ENCODE peak calls at places on chromosomes 6 and 20, in eight cellular contexts. B, E, U, H, M, N, L and Q are unnamed samples.

GRCh38 chr6:13689511-13690256 is 22.0 kb downstream of the RANBP9 start:
- DNase-seq in L (no peak), B (no peak), M (no peak), H (no peak), E (peak; percentile 66), N (no peak), U (no peak), Q (no peak)

GRCh38 chr20:1291191-1291741 is 25.2 kb downstream of the SNPH start:
- DNase-seq in L (no peak), U (no peak), M (no peak), N (peak; percentile 7), E (peak; percentile 50), B (no peak), H (no peak), Q (no peak)

GRCh38 chr20:50113420-50114224 is 672 bp upstream of the UBE2V1 start:
- DNase-seq in E (no peak), N (peak; percentile 41), U (no peak), H (no peak), B (no peak), M (no peak), L (no peak), Q (no peak)

GRCh38 chr6:52155791-52156576 is 30.2 kb upstream of the IL17A start:
- DNase-seq in N (no peak), H (no peak), B (no peak), U (no peak), E (peak; percentile 36), L (no peak), M (no peak), Q (no peak)

GRCh38 chr20:50579511-50579910 is 69.3 kb downstream of the PTPN1 start:
- DNase-seq in N (no peak), E (no peak), U (no peak), B (no peak), M (no peak), L (no peak), H (no peak), Q (no peak)

GRCh38 chr20:52201395-52201794 is 9.8 kb upstream of the ZFP64 start:
- DNase-seq in M (no peak), B (no peak), L (no peak), H (no peak), U (no peak), N (no peak), E (no peak), Q (no peak)

GRCh38 chr6:89509719-89510339 is 76.9 kb downstream of the ANKRD6 start:
- DNase-seq in H (no peak), L (no peak), E (no peak), B (no peak), U (no peak), M (no peak), N (no peak), Q (no peak)

GRCh38 chr20:52383995-52384621 is 192.5 kb upstream of the ZFP64 start:
- DNase-seq in U (no peak), N (no peak), M (no peak), L (no peak), H (peak; percentile 24), E (no peak), B (no peak), Q (no peak)

GRCh38 chr20:63461364-63461763 is 11.1 kb downstream of the KCNQ2 start:
- DNase-seq in H (no peak), N (no peak), M (no peak), B (no peak), L (no peak), U (peak; percentile 89), E (no peak), Q (no peak)

GRCh38 chr6:52887912-52888535 is 21.5 kb downstream of the GSTA3 start:
- DNase-seq in L (no peak), E (no peak), B (no peak), M (no peak), U (no peak), H (no peak), N (no peak), Q (no peak)

GRCh38 chr6:158415666-158416065 is 103.4 kb downstream of the TULP4 start:
- DNase-seq in M (no peak), E (no peak), L (no peak), U (no peak), H (no peak), B (no peak), N (no peak), Q (no peak)

GRCh38 chr6:113564401-113565161 is 292.6 kb upstream of the MARCKS start:
- DNase-seq in H (peak; percentile 63), E (peak; percentile 99), U (peak; percentile 44), N (peak; percentile 87), L (no peak), B (peak; percentile 81), M (no peak), Q (no peak)

GRCh38 chr20:59299961-59300340 is 460 bp upstream of the EDN3 start:
- DNase-seq in U (peak; percentile 21), B (no peak), M (peak; percentile 13), H (no peak), E (no peak), N (no peak), L (no peak), Q (no peak)

GRCh38 chr6:116145786-116146675 is 20.1 kb upstream of the COL10A1 start:
- DNase-seq in M (no peak), H (no peak), E (no peak), L (no peak), N (no peak), B (no peak), U (no peak), Q (no peak)

GRCh38 chr6:26445934-26446667 is 5.8 kb downstream of the BTN3A3 start:
- DNase-seq in E (no peak), H (no peak), N (no peak), M (no peak), L (no peak), B (no peak), U (no peak), Q (no peak)

GRCh38 chr6:135180458-135181332 is at the start of gene MYB:
- DNase-seq in H (peak; percentile 45), N (peak; percentile 18), L (no peak), U (peak; percentile 79), E (peak; percentile 25), M (peak; percentile 64), B (peak; percentile 84), Q (peak; percentile 46)

GRCh38 chr6:20338160-20338559 is 63.5 kb upstream of the E2F3 start:
- DNase-seq in N (no peak), L (no peak), B (no peak), U (no peak), M (no peak), H (no peak), E (no peak), Q (no peak)

GRCh38 chr20:52888096-52888495 is 84.1 kb upstream of the TSHZ2 start:
- DNase-seq in U (no peak), H (no peak), E (no peak), N (no peak), L (no peak), M (no peak), B (no peak), Q (no peak)

GRCh38 chr6:47080083-47080596 is 38.0 kb upstream of the ADGRF1 start:
- DNase-seq in U (no peak), H (no peak), E (no peak), L (no peak), N (no peak), B (no peak), M (no peak), Q (no peak)

GRCh38 chr6:84227044-84227433 is 404 bp downstream of the CEP162 start:
- DNase-seq in E (no peak), N (no peak), B (no peak), M (no peak), L (no peak), U (peak; percentile 3), H (no peak), Q (peak; percentile 17)

GRCh38 chr6:85460951-85461805 is 11.3 kb downstream of the NT5E start:
- DNase-seq in U (no peak), N (peak; percentile 28), M (no peak), E (peak; percentile 74), L (no peak), H (no peak), B (no peak), Q (no peak)

GRCh38 chr6:130955755-130956154 is 107.3 kb downstream of the EPB41L2 start:
- DNase-seq in N (no peak), U (no peak), M (no peak), H (no peak), B (no peak), L (no peak), E (no peak), Q (no peak)

GRCh38 chr20:59518881-59519706 is 85.2 kb upstream of the PHACTR3 start:
- DNase-seq in B (no peak), N (peak; percentile 35), U (peak; percentile 50), L (peak; percentile 51), H (no peak), E (peak; percentile 52), M (peak; percentile 84), Q (no peak)

GRCh38 chr20:58715709-58716475 is 23.3 kb downstream of the NPEPL1 start:
- DNase-seq in B (no peak), N (no peak), E (no peak), L (no peak), U (no peak), H (no peak), M (no peak), Q (peak; percentile 9)

GRCh38 chr20:20455945-20456344 is 88.0 kb downstream of the INSM1 start:
- DNase-seq in L (no peak), N (no peak), E (no peak), M (no peak), B (no peak), U (no peak), H (no peak), Q (no peak)

GRCh38 chr20:38725959-38726848 is 1.9 kb downstream of the SLC32A1 start:
- DNase-seq in N (no peak), E (peak; percentile 8), M (peak; percentile 84), H (no peak), B (peak; percentile 91), L (no peak), U (peak; percentile 86), Q (peak; percentile 24)
- TF ChIP-seq CTCF in N (peak; percentile 73), E (peak; percentile 32), M (peak; percentile 57), H (peak; percentile 20), B (peak; percentile 80), L (no peak), U (peak; percentile 65), Q (no peak)

GRCh38 chr6:44255848-44256247 is 1.5 kb downstream of the SLC35B2 start:
- DNase-seq in B (no peak), M (peak; percentile 21), E (no peak), L (no peak), H (no peak), U (no peak), N (no peak), Q (no peak)
- TF ChIP-seq CTCF in B (no peak), M (no peak), E (no peak), L (no peak), H (no peak), U (no peak), N (no peak), Q (no peak)

GRCh38 chr6:125273965-125274364 is 27.8 kb downstream of the HDDC2 start:
- DNase-seq in L (peak; percentile 10), H (no peak), B (no peak), E (no peak), M (no peak), N (no peak), U (no peak), Q (no peak)
- TF ChIP-seq CTCF in L (no peak), H (no peak), B (no peak), E (no peak), M (no peak), N (no peak), U (no peak), Q (no peak)

DNA sequence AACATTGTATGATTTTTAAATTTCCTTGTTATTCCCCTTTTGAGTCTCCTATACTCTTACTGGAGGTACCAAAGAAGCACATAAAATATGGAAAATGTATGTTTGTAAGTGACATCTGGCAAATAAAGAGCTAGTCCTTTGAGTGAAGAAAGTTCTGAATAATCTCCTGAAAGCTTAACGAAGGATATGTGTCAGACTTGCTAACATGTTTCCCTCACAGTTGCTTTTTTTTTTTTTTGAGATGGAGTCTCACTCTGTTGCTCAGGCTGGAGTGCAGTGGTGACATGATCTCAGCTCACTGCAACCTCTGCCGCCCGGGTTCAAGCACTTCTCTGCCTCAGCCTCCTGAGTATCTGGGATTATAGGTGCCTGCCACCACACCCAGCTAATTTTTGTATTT is 63.6 kb downstream of the STK4 start:
- DNase-seq in M (no peak), B (no peak), L (no peak), U (no peak), H (no peak), N (no peak), E (no peak), Q (no peak)
- TF ChIP-seq CTCF in M (no peak), B (no peak), L (no peak), U (no peak), H (no peak), N (no peak), E (no peak), Q (no peak)